ENCODE peak calls at places on chromosomes 4 and X, in seven cellular contexts. One of them, this sample, is unnamed.

GRCh38 chr4:145739840-145740239 is 59.9 kb downstream of the C4orf51 start:
- DNase-seq in stimulated activated CD8-positive, alpha-beta memory T cell treated with anti-CD3 and anti-CD28 coated beads, Interleukin-7, amount 100 ng/mL, for 1 hour: no peak
- DNase-seq in stimulated activated CD4-positive, alpha-beta T cell treated with anti-CD3 and anti-CD28 coated beads, Interleukin-15, amount 100 ng/mL, for 1 hour: no peak
- DNase-seq in tibial artery: no peak
- DNase-seq in MG63: no peak
- DNase-seq in germinal center: no peak
- DNase-seq in EL: peak
- DNase-seq in this sample: no peak

GRCh38 chr4:92198711-92199110 is 105.1 kb upstream of the GRID2 start:
- DNase-seq in stimulated activated CD8-positive, alpha-beta memory T cell treated with anti-CD3 and anti-CD28 coated beads, Interleukin-7, amount 100 ng/mL, for 1 hour: no peak
- DNase-seq in stimulated activated CD4-positive, alpha-beta T cell treated with anti-CD3 and anti-CD28 coated beads, Interleukin-15, amount 100 ng/mL, for 1 hour: no peak
- DNase-seq in tibial artery: no peak
- DNase-seq in MG63: no peak
- DNase-seq in germinal center: no peak
- DNase-seq in EL: peak
- DNase-seq in this sample: no peak

GRCh38 chrX:13449441-13449840 is 120.0 kb upstream of the EGFL6 start:
- DNase-seq in stimulated activated CD8-positive, alpha-beta memory T cell treated with anti-CD3 and anti-CD28 coated beads, Interleukin-7, amount 100 ng/mL, for 1 hour: no peak
- DNase-seq in stimulated activated CD4-positive, alpha-beta T cell treated with anti-CD3 and anti-CD28 coated beads, Interleukin-15, amount 100 ng/mL, for 1 hour: no peak
- DNase-seq in tibial artery: no peak
- DNase-seq in MG63: no peak
- DNase-seq in germinal center: no peak
- DNase-seq in EL: no peak
- DNase-seq in this sample: no peak

GRCh38 chr4:176839656-176840055 is 46.9 kb upstream of the VEGFC start:
- DNase-seq in stimulated activated CD8-positive, alpha-beta memory T cell treated with anti-CD3 and anti-CD28 coated beads, Interleukin-7, amount 100 ng/mL, for 1 hour: no peak
- DNase-seq in stimulated activated CD4-positive, alpha-beta T cell treated with anti-CD3 and anti-CD28 coated beads, Interleukin-15, amount 100 ng/mL, for 1 hour: no peak
- DNase-seq in tibial artery: no peak
- DNase-seq in MG63: no peak
- DNase-seq in germinal center: no peak
- DNase-seq in EL: peak
- DNase-seq in this sample: no peak

GRCh38 chrX:8323356-8323755 is 141.3 kb upstream of the VCX3B start:
- DNase-seq in stimulated activated CD8-positive, alpha-beta memory T cell treated with anti-CD3 and anti-CD28 coated beads, Interleukin-7, amount 100 ng/mL, for 1 hour: no peak
- DNase-seq in stimulated activated CD4-positive, alpha-beta T cell treated with anti-CD3 and anti-CD28 coated beads, Interleukin-15, amount 100 ng/mL, for 1 hour: no peak
- DNase-seq in tibial artery: no peak
- DNase-seq in MG63: no peak
- DNase-seq in germinal center: no peak
- DNase-seq in EL: no peak
- DNase-seq in this sample: no peak

GRCh38 chr4:173074501-173074946 is 94.1 kb upstream of the GALNT7 start:
- DNase-seq in stimulated activated CD8-positive, alpha-beta memory T cell treated with anti-CD3 and anti-CD28 coated beads, Interleukin-7, amount 100 ng/mL, for 1 hour: no peak
- DNase-seq in stimulated activated CD4-positive, alpha-beta T cell treated with anti-CD3 and anti-CD28 coated beads, Interleukin-15, amount 100 ng/mL, for 1 hour: no peak
- DNase-seq in tibial artery: no peak
- DNase-seq in MG63: peak
- DNase-seq in germinal center: no peak
- DNase-seq in EL: peak
- DNase-seq in this sample: peak

GRCh38 chrX:41447897-41448296 is 754 bp downstream of the NYX start:
- DNase-seq in stimulated activated CD8-positive, alpha-beta memory T cell treated with anti-CD3 and anti-CD28 coated beads, Interleukin-7, amount 100 ng/mL, for 1 hour: no peak
- DNase-seq in stimulated activated CD4-positive, alpha-beta T cell treated with anti-CD3 and anti-CD28 coated beads, Interleukin-15, amount 100 ng/mL, for 1 hour: no peak
- DNase-seq in tibial artery: no peak
- DNase-seq in MG63: no peak
- DNase-seq in germinal center: no peak
- DNase-seq in EL: no peak
- DNase-seq in this sample: no peak

GRCh38 chrX:10077425-10078188 is 79.2 kb upstream of the CLCN4 start:
- DNase-seq in stimulated activated CD8-positive, alpha-beta memory T cell treated with anti-CD3 and anti-CD28 coated beads, Interleukin-7, amount 100 ng/mL, for 1 hour: no peak
- DNase-seq in stimulated activated CD4-positive, alpha-beta T cell treated with anti-CD3 and anti-CD28 coated beads, Interleukin-15, amount 100 ng/mL, for 1 hour: no peak
- DNase-seq in tibial artery: no peak
- DNase-seq in MG63: peak
- DNase-seq in germinal center: no peak
- DNase-seq in EL: peak
- DNase-seq in this sample: no peak

GRCh38 chr4:3315566-3315965 is 22.7 kb downstream of the RGS12 start:
- DNase-seq in stimulated activated CD8-positive, alpha-beta memory T cell treated with anti-CD3 and anti-CD28 coated beads, Interleukin-7, amount 100 ng/mL, for 1 hour: no peak
- DNase-seq in stimulated activated CD4-positive, alpha-beta T cell treated with anti-CD3 and anti-CD28 coated beads, Interleukin-15, amount 100 ng/mL, for 1 hour: no peak
- DNase-seq in tibial artery: no peak
- DNase-seq in MG63: no peak
- DNase-seq in germinal center: no peak
- DNase-seq in EL: no peak
- DNase-seq in this sample: no peak